ENCODE peak calls at places on chromosomes 6 and 20, in four cellular contexts. P is smooth muscle cell of the brain vasculature; G is stimulated activated CD4-positive, alpha-beta T cell treated with anti-CD3 and anti-CD28 coated beads, Interleukin-2, amount 100 ng/mL, for 4 hours; M is GF-D8. J is an unnamed sample.

GRCh38 chr20:17315491-17316231 is 88.8 kb downstream of the PCSK2 start:
- DNase-seq in M (no peak), G (no peak), P (no peak), J (no peak)

GRCh38 chr6:33583591-33584155 is 3.6 kb upstream of the BAK1 start:
- DNase-seq in G (no peak), M (no peak), P (no peak), J (peak; percentile 35)

GRCh38 chr6:110239516-110240265 is 59.5 kb downstream of the CDC40 start:
- DNase-seq in P (no peak), M (no peak), G (no peak), J (no peak)

GRCh38 chr6:44977406-44977740 is 350.8 kb upstream of the RUNX2 start:
- DNase-seq in P (no peak), G (no peak), M (no peak), J (no peak)

GRCh38 chr20:25230177-25230831 is 17.6 kb upstream of the PYGB start:
- DNase-seq in G (no peak), P (no peak), M (no peak), J (no peak)

GRCh38 chr6:106445508-106445878 is 85.0 kb downstream of the CRYBG1 start:
- DNase-seq in G (no peak), P (no peak), M (no peak), J (no peak)

GRCh38 chr6:97697450-97697849 is 414.4 kb upstream of the MMS22L start:
- DNase-seq in M (no peak), G (no peak), P (no peak), J (peak; percentile 8)

GRCh38 chr6:11769244-11769643 is 9.4 kb downstream of the ADTRP start:
- DNase-seq in M (no peak), G (no peak), P (no peak), J (no peak)

GRCh38 chr20:36875702-36876472 is at the start of gene TLDC2:
- DNase-seq in G (no peak), P (no peak), M (no peak), J (no peak)

GRCh38 chr20:10857362-10858070 is 183.7 kb upstream of the JAG1 start:
- DNase-seq in M (peak; percentile 94), G (no peak), P (no peak), J (peak; percentile 59)

GRCh38 chr20:23446505-23446904 is 6.2 kb downstream of the CST11 start:
- DNase-seq in P (no peak), G (no peak), M (no peak), J (peak; percentile 62)

GRCh38 chr6:147947521-147947920 is 395.1 kb upstream of the SASH1 start:
- DNase-seq in G (no peak), M (no peak), P (no peak), J (no peak)

GRCh38 chr20:57306747-57307146 is 22.9 kb upstream of the SPO11 start:
- DNase-seq in P (no peak), M (no peak), G (no peak), J (no peak)

GRCh38 chr6:114445846-114446245 is 103.0 kb upstream of the HS3ST5 start:
- DNase-seq in P (no peak), M (no peak), G (no peak), J (no peak)

GRCh38 chr6:1390805-1391511 is 1.6 kb downstream of the FOXF2 start:
- DNase-seq in G (no peak), M (no peak), P (no peak), J (no peak)

GRCh38 chr20:53833333-53834043 is 236.9 kb downstream of the BCAS1 start:
- DNase-seq in M (no peak), P (no peak), G (no peak), J (no peak)

GRCh38 chr6:30885999-30886896 is 1.9 kb downstream of the DDR1 start:
- DNase-seq in P (no peak), M (no peak), G (no peak), J (peak; percentile 87)

GRCh38 chr6:46983007-46983411 is 59.1 kb downstream of the ADGRF1 start:
- DNase-seq in M (no peak), P (no peak), G (no peak), J (peak; percentile 48)